ENCODE peak calls at places on chromosome 10, in ten cellular contexts. J is ovary, Q is heart left ventricle, N is IMR-90, P is GM23338, Z is left lung, H is cardiac muscle cell, U is transverse colon, B is right lobe of liver, V is H9. D is an unnamed sample.

GRCh38 chr10:59872892-59873463 is 33.4 kb downstream of the CCDC6 start:
- DNase-seq in J (no peak), Q (peak; percentile 52), N (peak; percentile 97), P (no peak), Z (peak; percentile 55), H (peak; percentile 94), U (peak; percentile 49), B (no peak), V (no peak), D (peak; percentile 83)

GRCh38 chr10:8053446-8054242 is 844 bp upstream of the GATA3 start:
- DNase-seq in J (no peak), Q (peak; percentile 86), N (peak; percentile 70), P (peak; percentile 95), Z (peak; percentile 80), H (peak; percentile 92), U (peak; percentile 83), B (peak; percentile 90), V (peak; percentile 92), D (peak; percentile 52)

GRCh38 chr10:23338155-23338828 is 6.3 kb downstream of the C10orf67 start:
- DNase-seq in J (no peak), Q (no peak), N (peak; percentile 67), P (peak; percentile 70), Z (no peak), H (peak; percentile 41), U (no peak), B (peak; percentile 57), V (peak; percentile 56), D (no peak)

GRCh38 chr10:124486635-124487034 is 25.0 kb downstream of the LHPP start:
- DNase-seq in J (no peak), Q (no peak), N (no peak), P (no peak), Z (no peak), H (no peak), U (no peak), B (no peak), V (no peak), D (no peak)

GRCh38 chr10:111137012-111137411 is 60.2 kb downstream of the ADRA2A start:
- DNase-seq in J (no peak), Q (no peak), N (no peak), P (peak; percentile 86), Z (no peak), H (no peak), U (no peak), B (no peak), V (peak; percentile 80), D (no peak)

GRCh38 chr10:91381562-91381923 is 28.6 kb upstream of the HECTD2 start:
- DNase-seq in J (no peak), Q (peak; percentile 19), N (no peak), P (no peak), Z (no peak), H (peak; percentile 18), U (no peak), B (no peak), V (no peak), D (no peak)

GRCh38 chr10:62475531-62475930 is 101.4 kb downstream of the ZNF365 start:
- DNase-seq in J (no peak), Q (no peak), N (no peak), P (no peak), Z (no peak), H (no peak), U (no peak), B (no peak), V (no peak), D (no peak)

GRCh38 chr10:92493362-92493761 is 80.5 kb downstream of the IDE start:
- DNase-seq in J (no peak), Q (no peak), N (no peak), P (no peak), Z (no peak), H (no peak), U (no peak), B (no peak), V (no peak), D (no peak)

GRCh38 chr10:4847580-4848020 is 21.6 kb downstream of the AKR1E2 start:
- DNase-seq in J (no peak), Q (no peak), N (peak; percentile 86), P (no peak), Z (no peak), H (peak; percentile 87), U (no peak), B (no peak), V (no peak), D (no peak)

GRCh38 chr10:97659589-97659988 is 19.1 kb downstream of the PI4K2A start:
- DNase-seq in J (no peak), Q (no peak), N (peak; percentile 75), P (no peak), Z (no peak), H (peak; percentile 81), U (no peak), B (no peak), V (no peak), D (no peak)

GRCh38 chr10:70699659-70700174 is 27.4 kb downstream of the ADAMTS14 start:
- DNase-seq in J (no peak), Q (no peak), N (no peak), P (peak; percentile 43), Z (no peak), H (no peak), U (no peak), B (peak; percentile 35), V (peak; percentile 57), D (no peak)

DNA sequence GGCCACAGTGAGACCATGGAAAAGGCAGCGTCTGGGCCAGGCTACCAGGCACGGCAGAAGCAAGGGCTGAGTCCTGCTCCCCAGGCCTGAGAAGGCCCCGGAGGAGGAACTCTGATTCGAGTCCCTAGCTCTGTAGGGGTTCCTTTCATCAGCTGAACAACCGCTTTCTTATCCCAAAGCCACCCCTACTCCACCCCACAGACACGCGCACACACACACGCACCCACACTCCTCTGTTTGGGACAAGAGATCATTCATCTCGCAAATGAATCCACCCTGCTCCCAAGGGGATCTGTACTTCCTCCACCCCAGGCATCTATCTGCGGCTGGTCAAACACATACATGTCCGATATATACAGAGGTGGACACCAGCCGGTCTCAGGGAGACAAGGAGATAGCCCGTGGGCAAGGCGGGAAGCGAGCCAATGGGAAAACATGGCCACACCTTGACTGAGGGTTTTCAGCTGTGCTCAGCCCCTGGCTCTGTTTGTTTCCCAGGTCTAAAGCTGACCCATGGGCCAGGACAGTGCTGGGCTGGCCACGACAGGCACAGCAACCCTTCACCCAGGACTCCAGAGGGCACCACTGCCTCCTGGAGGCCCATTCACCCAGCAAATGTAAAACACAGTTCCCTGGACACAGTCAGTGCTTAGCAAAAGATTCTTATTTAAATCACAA is 7.3 kb downstream of the ZCCHC24 start:
- DNase-seq in J (peak; percentile 15), Q (no peak), N (no peak), P (no peak), Z (no peak), H (no peak), U (no peak), B (no peak), V (no peak), D (peak; percentile 62)
- TF ChIP-seq CTCF in J (no peak), Q (no peak), N (no peak), P (peak; percentile 40), Z (no peak), H (peak; percentile 45), U (no peak), B (peak; percentile 46), V (peak; percentile 39), D (peak; percentile 7)

DNA sequence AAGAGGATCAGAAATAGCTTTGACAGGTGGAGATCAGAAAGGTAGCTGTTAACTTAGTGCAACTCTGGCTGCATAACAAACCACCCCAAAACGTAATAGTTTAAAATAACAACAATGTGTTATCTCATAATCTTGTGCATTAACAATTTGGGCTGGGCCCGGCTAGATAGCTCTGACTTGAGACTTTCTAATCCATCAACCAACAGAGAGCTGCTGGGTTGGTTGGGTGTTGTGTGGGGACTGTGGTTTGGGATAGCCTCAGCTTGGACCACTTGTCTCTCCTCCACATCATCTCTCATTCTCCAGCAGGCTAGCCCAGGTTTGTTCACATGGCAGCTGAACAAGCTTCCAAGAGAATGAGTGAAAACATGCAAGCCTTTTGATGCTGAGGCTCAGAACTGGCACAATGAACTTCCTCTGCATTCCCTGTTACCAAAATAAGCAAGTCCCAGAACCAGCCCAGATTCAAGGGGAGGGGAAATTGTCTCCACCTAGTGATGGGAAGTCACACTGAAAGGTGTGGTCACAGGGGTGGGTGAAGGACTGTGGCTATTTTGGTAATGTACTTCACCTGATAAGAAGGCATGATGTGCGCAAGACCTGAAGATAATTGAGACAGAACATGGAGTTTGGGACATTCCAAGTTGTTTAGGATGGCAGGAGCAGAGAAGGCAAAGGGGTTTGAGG is 20.4 kb upstream of the ASAH2 start:
- DNase-seq in J (no peak), Q (no peak), N (no peak), P (peak; percentile 32), Z (no peak), H (no peak), U (no peak), B (no peak), V (no peak), D (no peak)
- H3K4me1 ChIP-seq in J (no peaks in the 10 kb centered on the region), Q (no peaks in the 10 kb centered on the region), N (no peaks in the 10 kb centered on the region), P (no peaks in the 10 kb centered on the region), Z (no peaks in the 10 kb centered on the region), H (no peaks in the 10 kb centered on the region), U (no peaks in the 10 kb centered on the region), B (no peaks in the 10 kb centered on the region), V (no peaks in the 10 kb centered on the region), D (no peaks in the 10 kb centered on the region)

GRCh38 chr10:122051609-122052385 is 62.8 kb downstream of the TACC2 start:
- DNase-seq in J (no peak), Q (no peak), N (peak; percentile 65), P (peak; percentile 92), Z (peak; percentile 64), H (peak; percentile 77), U (peak; percentile 75), B (no peak), V (peak; percentile 83), D (peak; percentile 83)
- TF ChIP-seq CTCF in J (no peak), Q (peak; percentile 41), N (peak; percentile 84), P (peak; percentile 82), Z (peak; percentile 65), H (peak; percentile 85), U (peak; percentile 65), B (peak; percentile 71), V (peak; percentile 83), D (peak; percentile 58)

DNA sequence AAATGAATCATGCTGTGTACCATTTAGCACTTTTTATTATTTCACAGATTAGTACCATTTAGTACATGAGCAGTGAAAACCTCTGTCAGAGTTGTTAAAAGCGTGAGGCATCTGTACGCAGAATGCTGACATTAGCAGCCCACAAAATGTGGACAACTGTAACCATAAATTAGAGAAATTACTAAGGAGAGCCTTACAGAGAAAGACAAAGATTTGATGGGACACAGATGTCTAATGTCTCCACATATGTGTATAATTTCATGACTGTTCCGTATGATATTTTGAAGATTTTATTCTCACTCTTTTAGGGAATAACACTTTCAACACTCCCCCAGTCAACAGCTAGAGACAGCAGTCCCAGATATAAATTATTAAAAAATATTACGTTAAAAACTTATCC is 414.0 kb upstream of the ANKRD30A start:
- DNase-seq in J (no peak), Q (no peak), N (no peak), P (no peak), Z (no peak), H (no peak), U (no peak), B (no peak), V (no peak), D (no peak)
- H3K4me1 ChIP-seq in J (no peaks in the 10 kb centered on the region), Q (no peaks in the 10 kb centered on the region), N (no peaks in the 10 kb centered on the region), P (no peaks in the 10 kb centered on the region), Z (no peaks in the 10 kb centered on the region), H (no peaks in the 10 kb centered on the region), U (no peaks in the 10 kb centered on the region), B (no peaks in the 10 kb centered on the region), V (no peaks in the 10 kb centered on the region), D (no peaks in the 10 kb centered on the region)